ENCODE peak calls at places on chromosomes 16 and 17, in seven cellular contexts. Y is HFFc6, S is heart right ventricle, X is foreskin fibroblast, A is glutamatergic neuron, Q is RWPE1, N is A549. U is an unnamed sample.

GRCh38 chr17:33481652-33482051 is 188.6 kb upstream of the ASIC2 start:
- DNase-seq in X (no peak), Y (no peak), A (no peak), S (no peak), N (no peak), Q (no peak), U (no peak)

GRCh38 chr17:35744830-35745229 is 8.2 kb downstream of the GAS2L2 start:
- DNase-seq in Y (no peak), N (no peak), A (no peak), Q (no peak), X (no peak), S (no peak), U (no peak)

GRCh38 chr16:22206013-22206846 is at the start of gene EEF2K:
- DNase-seq in S (peak), A (peak), Y (peak), Q (peak), N (peak), X (peak), U (peak)

GRCh38 chr16:86134802-86135461 is 236.0 kb downstream of the IRF8 start:
- DNase-seq in Q (no peak), S (no peak), X (no peak), N (no peak), A (no peak), Y (no peak), U (no peak)

GRCh38 chr16:47734987-47735594 is 274.0 kb downstream of the PHKB start:
- DNase-seq in A (no peak), Y (no peak), N (no peak), Q (no peak), X (no peak), S (no peak), U (no peak)

GRCh38 chr16:74627506-74628220 is 20.7 kb upstream of the GLG1 start:
- DNase-seq in N (no peak), X (no peak), A (no peak), Q (no peak), Y (peak), S (peak), U (no peak)

GRCh38 chr17:74211141-74211928 is 2.0 kb upstream of the TTYH2 start:
- DNase-seq in A (no peak), Q (peak), S (no peak), Y (no peak), X (no peak), N (no peak), U (no peak)

GRCh38 chr16:83312015-83312734 is 495.6 kb upstream of the HSBP1 start:
- DNase-seq in Q (no peak), A (no peak), N (no peak), S (no peak), Y (no peak), X (no peak), U (no peak)

GRCh38 chr17:74478369-74479100 is 12.1 kb downstream of the CD300A start:
- DNase-seq in A (no peak), S (no peak), N (no peak), Q (no peak), X (no peak), Y (no peak), U (peak)

GRCh38 chr17:83133302-83134121 is 54.1 kb downstream of the METRNL start:
- DNase-seq in S (no peak), Y (peak), N (no peak), A (no peak), Q (peak), X (no peak), U (peak)

GRCh38 chr16:21647562-21648164 is 4.7 kb downstream of the IGSF6 start:
- DNase-seq in Y (no peak), Q (no peak), S (no peak), N (no peak), X (no peak), A (no peak), U (no peak)

GRCh38 chr16:80526418-80527061 is 14.3 kb upstream of the DYNLRB2 start:
- DNase-seq in Y (peak), Q (peak), N (no peak), A (peak), X (peak), S (peak), U (no peak)

GRCh38 chr16:30805370-30806169 is 18.6 kb upstream of the ZNF629 start:
- DNase-seq in Q (peak), Y (peak), X (peak), N (peak), S (peak), A (peak), U (peak)

GRCh38 chr16:4081577-4082021 is 34.6 kb downstream of the ADCY9 start:
- DNase-seq in N (no peak), X (no peak), Q (no peak), A (peak), Y (peak), S (no peak), U (no peak)

GRCh38 chr16:2979669-2980226 is 498 bp downstream of the PKMYT1 start:
- DNase-seq in A (no peak), Y (no peak), Q (no peak), S (no peak), N (no peak), X (no peak), U (no peak)

GRCh38 chr16:87233928-87234327 is 83.3 kb downstream of the C16orf95 start:
- DNase-seq in Q (no peak), X (peak), N (no peak), Y (peak), A (no peak), S (no peak), U (no peak)

GRCh38 chr17:77465358-77466041 is 324.7 kb downstream of the SEC14L1 start:
- DNase-seq in X (peak), Y (peak), S (peak), Q (no peak), A (no peak), N (no peak), U (no peak)

GRCh38 chr16:86483-86952 is 8.5 kb downstream of the MPG start:
- DNase-seq in X (no peak), S (no peak), Y (no peak), A (no peak), N (no peak), Q (no peak), U (no peak)

GRCh38 chr16:62256406-62256805 is 220.2 kb upstream of the CDH8 start:
- DNase-seq in Q (peak), S (no peak), X (no peak), A (no peak), N (no peak), Y (no peak), U (no peak)
- TF ChIP-seq CTCF in Q (peak), S (peak), X (peak), A (peak), N (no peak), Y (peak), U (peak)

GRCh38 chr17:11899494-11899893 is 97.8 kb downstream of the ZNF18 start:
- DNase-seq in A (no peak), Q (no peak), X (no peak), S (no peak), Y (no peak), N (no peak), U (no peak)
- TF ChIP-seq CTCF in A (no peak), Q (no peak), X (no peak), S (no peak), Y (no peak), N (no peak), U (no peak)

GRCh38 chr16:63697736-63698135 is 1424.1 kb downstream of the CDH11 start:
- DNase-seq in Y (no peak), S (no peak), A (no peak), Q (no peak), N (no peak), X (no peak), U (no peak)

GRCh38 chr16:63702981-63703590 is 1418.8 kb downstream of the CDH11 start:
- DNase-seq in X (no peak), Y (no peak), S (no peak), A (no peak), N (no peak), Q (no peak), U (no peak)
- TF ChIP-seq CTCF in X (no peak), Y (no peak), S (no peak), A (no peak), N (no peak), Q (no peak), U (peak)

GRCh38 chr17:47846741-47847340 is 4.1 kb downstream of the SP6 start:
- DNase-seq in Y (no peak), N (no peak), Q (no peak), S (no peak), A (peak), X (no peak), U (peak)

GRCh38 chr17:47843391-47843730 is 2.3 kb upstream of the SCRN2 start:
- DNase-seq in Q (no peak), Y (no peak), X (no peak), A (no peak), N (no peak), S (no peak), U (no peak)

GRCh38 chr17:47847341-47848197 is 3.4 kb downstream of the SP6 start:
- DNase-seq in S (no peak), X (no peak), Y (no peak), A (peak), N (no peak), Q (no peak), U (peak)

GRCh38 chr17:47844230-47844629 is 3.2 kb upstream of the SCRN2 start:
- DNase-seq in X (no peak), S (no peak), Y (peak), A (no peak), N (no peak), Q (no peak), U (no peak)

GRCh38 chr17:47844814-47845453 is 3.9 kb upstream of the SCRN2 start:
- DNase-seq in Y (peak), N (peak), Q (no peak), X (no peak), A (no peak), S (no peak), U (no peak)
- TF ChIP-seq CTCF in Y (peak), N (peak), Q (peak), X (peak), A (peak), S (peak), U (peak)

GRCh38 chr17:58317421-58318064 is 11.1 kb downstream of the TSPOAP1 start:
- DNase-seq in N (peak), Y (peak), A (peak), Q (peak), S (no peak), X (peak), U (peak)
- TF ChIP-seq CTCF in N (peak), Y (peak), A (peak), Q (peak), S (peak), X (peak), U (peak)

DNA sequence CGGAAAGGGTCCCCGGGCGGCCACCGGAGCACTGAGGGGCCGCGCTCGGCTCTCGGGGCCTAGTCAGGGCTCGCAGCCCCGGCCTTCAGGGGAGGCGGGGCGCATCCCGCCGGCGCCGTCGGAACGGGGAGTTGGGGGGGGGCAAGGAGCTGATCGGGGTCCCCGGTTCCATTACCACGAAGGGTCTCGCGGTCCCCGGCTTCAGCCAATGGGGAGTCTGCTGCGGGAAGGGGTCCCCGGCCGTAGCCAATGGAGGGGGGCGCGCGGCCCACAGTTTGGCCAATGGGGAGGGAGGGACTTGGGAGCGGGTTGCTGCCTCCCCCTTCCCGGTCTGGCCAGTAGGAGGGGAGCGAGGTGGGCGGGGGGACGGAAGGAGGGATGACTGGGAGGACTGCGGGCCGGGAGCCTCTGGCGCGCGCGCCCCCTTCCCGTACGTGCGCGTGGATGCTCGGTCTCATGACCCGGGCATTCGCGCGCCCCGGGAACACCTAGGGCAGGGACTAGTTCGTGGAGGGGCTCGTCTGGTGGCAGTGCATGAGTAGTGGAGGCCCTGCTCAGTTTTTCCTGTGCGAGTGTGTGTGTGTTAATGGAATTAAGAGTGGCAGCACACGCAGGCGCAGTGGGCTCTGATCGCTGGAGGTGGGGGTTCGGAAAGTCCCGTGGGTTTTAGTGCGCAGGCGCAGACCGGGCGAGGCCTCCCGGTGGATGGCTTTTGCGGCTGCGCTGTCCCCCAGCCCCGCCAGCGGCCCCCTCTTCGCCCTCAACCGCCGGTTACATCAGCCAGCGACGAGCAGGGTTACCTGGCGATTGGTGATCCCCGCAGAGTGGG is 1.1 kb downstream of the ATXN2L start:
- DNase-seq in N (peak), Y (peak), X (peak), Q (peak), S (peak), A (peak), U (peak)
- TF ChIP-seq CTCF in N (no peak), Y (peak), X (no peak), Q (peak), S (peak), A (peak), U (peak)

GRCh38 chr17:21246698-21247097 is 6.5 kb downstream of the NATD1 start:
- DNase-seq in X (no peak), A (no peak), Q (no peak), S (no peak), Y (no peak), N (no peak), U (no peak)
- TF ChIP-seq CTCF in X (no peak), A (no peak), Q (no peak), S (no peak), Y (no peak), N (no peak), U (no peak)

GRCh38 chr16:1705688-1706385 is at the start of gene MAPK8IP3:
- DNase-seq in Q (peak), X (peak), A (peak), S (peak), N (peak), Y (peak), U (peak)
- TF ChIP-seq CTCF in Q (peak), X (peak), A (peak), S (peak), N (peak), Y (peak), U (peak)

DNA sequence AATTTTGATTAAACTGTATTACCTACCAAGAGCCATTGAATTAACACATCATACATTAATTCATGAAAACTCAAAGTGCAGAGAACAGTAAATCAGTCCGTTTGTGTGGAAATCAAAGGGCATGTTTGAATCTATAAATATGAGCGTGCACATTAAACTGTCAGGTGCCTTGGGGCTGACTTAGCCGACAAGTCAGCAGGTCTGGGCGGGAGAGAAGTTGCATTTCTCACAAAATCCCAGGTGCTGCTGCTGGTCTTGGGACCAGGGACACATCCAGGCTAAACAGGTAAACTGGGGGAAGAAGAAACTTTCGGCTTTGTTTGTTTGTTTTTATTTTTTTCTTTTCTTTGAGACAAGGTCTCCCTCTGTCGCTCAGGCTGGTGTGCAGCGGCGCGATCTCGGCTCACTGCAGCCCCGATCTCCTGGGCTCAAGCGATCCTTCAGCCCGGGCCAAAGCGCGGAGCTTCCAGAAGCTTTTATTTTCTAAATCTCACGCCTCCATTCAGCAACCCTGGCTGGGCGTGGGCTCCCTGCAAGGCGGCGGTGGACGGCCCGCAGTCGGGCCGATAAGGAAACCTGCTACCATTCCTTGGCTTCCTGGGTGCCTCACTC is 213.9 kb downstream of the MRTFB start:
- DNase-seq in Q (peak), N (peak), Y (peak), A (peak), X (peak), S (no peak), U (no peak)
- TF ChIP-seq CTCF in Q (peak), N (peak), Y (peak), A (no peak), X (peak), S (peak), U (peak)

DNA sequence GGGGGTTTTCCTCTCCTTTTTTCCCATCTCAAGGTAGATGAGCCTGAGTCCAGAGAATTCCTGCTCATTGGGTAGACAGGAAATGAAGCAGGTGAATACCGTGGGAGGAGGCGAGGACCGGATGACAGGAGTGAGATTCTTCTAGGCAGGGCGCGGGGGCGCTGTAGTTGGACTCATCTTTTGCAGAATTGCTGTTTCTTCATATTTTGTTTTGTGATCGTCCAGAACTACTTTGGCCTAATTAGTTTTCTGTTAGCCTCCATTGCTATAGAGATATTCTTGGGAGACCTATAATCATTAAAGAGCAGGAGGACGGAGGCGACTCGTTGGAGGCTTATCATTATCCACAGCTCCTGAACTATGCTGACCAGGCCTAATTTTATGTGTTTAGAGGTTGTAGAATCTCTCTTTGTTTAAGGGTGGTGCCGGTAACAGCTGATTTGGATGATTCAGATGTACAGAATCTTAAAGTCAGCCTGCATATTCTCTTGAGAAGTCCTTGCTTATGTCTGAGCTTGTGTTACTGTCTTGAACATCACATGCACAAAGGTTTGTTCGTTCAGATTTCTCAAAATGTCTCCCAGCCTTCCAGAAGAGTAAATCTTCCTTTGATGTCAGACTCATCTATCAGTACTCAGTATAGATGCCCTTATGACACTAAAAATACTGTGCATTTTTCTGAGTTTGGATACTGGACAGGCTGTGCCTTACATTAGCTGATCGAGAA is 741 bp downstream of the ATP6V0A1 start:
- DNase-seq in A (peak), S (peak), Y (peak), Q (peak), X (peak), N (peak), U (no peak)
- TF ChIP-seq CTCF in A (no peak), S (peak), Y (peak), Q (peak), X (peak), N (peak), U (peak)

U was measured in chondrocyte.